ENCODE peak calls at places on chromosomes 16 and 17, in five cellular contexts. Y is GM12891, K is GM12878, N is K562, L is H1. G is an unnamed sample.

GRCh38 chr17:4944163-4944553 is 4.1 kb downstream of the RNF167 start:
- DNase-seq in Y (no peak), K (no peak), N (no peak), L (no peak), G (no peak)

GRCh38 chr17:59848778-59849177 is 44.0 kb downstream of the TUBD1 start:
- DNase-seq in N (no peak), Y (no peak), L (no peak), K (no peak), G (no peak)

GRCh38 chr16:3152273-3153076 is 17.6 kb downstream of the ZNF213 start:
- DNase-seq in N (peak), K (peak), Y (no peak), L (peak), G (no peak)

GRCh38 chr17:49836111-49837030 is 11.5 kb downstream of the TAC4 start:
- DNase-seq in K (no peak), L (no peak), Y (no peak), N (no peak), G (no peak)

GRCh38 chr16:1784977-1785845 is 2.5 kb downstream of the NUBP2 start:
- DNase-seq in Y (no peak), K (no peak), N (no peak), L (no peak), G (no peak)

GRCh38 chr17:44083250-44083849 is 12.8 kb downstream of the G6PC3 start:
- DNase-seq in N (no peak), L (no peak), Y (no peak), K (no peak), G (no peak)

GRCh38 chr16:68406458-68407041 is 41.8 kb downstream of the SMPD3 start:
- DNase-seq in L (no peak), Y (no peak), N (no peak), K (no peak), G (no peak)

GRCh38 chr17:1244606-1245012 is 25.6 kb upstream of the BHLHA9 start:
- DNase-seq in N (no peak), K (no peak), L (no peak), Y (no peak), G (no peak)

GRCh38 chr16:20847577-20847976 is 41.2 kb downstream of the REXO5 start:
- DNase-seq in K (no peak), N (no peak), Y (no peak), L (no peak), G (no peak)

GRCh38 chr17:28973414-28973813 is 22.1 kb upstream of the PHF12 start:
- DNase-seq in K (no peak), N (no peak), L (no peak), Y (no peak), G (no peak)

GRCh38 chr16:85196976-85197375 is 84.7 kb upstream of the CIBAR2 start:
- DNase-seq in N (no peak), Y (no peak), L (no peak), K (no peak), G (no peak)

GRCh38 chr17:30234954-30235353 is 543 bp downstream of the SLC6A4 start:
- DNase-seq in Y (peak), L (no peak), K (peak), N (no peak), G (peak)

GRCh38 chr16:58652741-58653140 is 23.1 kb upstream of the CNOT1 start:
- DNase-seq in K (no peak), N (no peak), L (peak), Y (no peak), G (no peak)

GRCh38 chr17:72764632-72765041 is 327.9 kb downstream of the SLC39A11 start:
- DNase-seq in Y (no peak), N (no peak), K (no peak), L (no peak), G (no peak)

GRCh38 chr17:58517378-58517927 is 3.0 kb upstream of the MTMR4 start:
- DNase-seq in Y (no peak), N (no peak), L (no peak), K (no peak), G (no peak)

GRCh38 chr16:1643521-1643920 is 31.4 kb downstream of the CRAMP1 start:
- DNase-seq in K (no peak), L (no peak), Y (no peak), N (no peak), G (no peak)

GRCh38 chr17:13113821-13114525 is 96.1 kb upstream of the ELAC2 start:
- DNase-seq in N (no peak), K (no peak), L (no peak), Y (no peak), G (no peak)

GRCh38 chr17:40065041-40065770 is 2.4 kb downstream of the THRA start:
- DNase-seq in L (no peak), Y (no peak), K (no peak), N (no peak), G (no peak)

GRCh38 chr16:56946767-56947603 is 14.8 kb upstream of the CETP start:
- DNase-seq in L (no peak), K (no peak), N (no peak), Y (no peak), G (no peak)

GRCh38 chr16:9526791-9527190 is 435.3 kb downstream of the HAPSTR1 start:
- DNase-seq in K (no peak), Y (no peak), N (no peak), L (no peak), G (no peak)

GRCh38 chr17:6627019-6627418 is 13.5 kb downstream of the KIAA0753 start:
- DNase-seq in Y (no peak), N (no peak), L (no peak), K (no peak), G (no peak)

GRCh38 chr16:85604145-85604705 is 8.9 kb upstream of the GSE1 start:
- DNase-seq in K (no peak), N (no peak), Y (no peak), L (no peak), G (no peak)

GRCh38 chr17:75835315-75835987 is 8.8 kb downstream of the UNC13D start:
- DNase-seq in N (peak), K (no peak), L (peak), Y (no peak), G (no peak)
- TF ChIP-seq POLR2A in N (no peak), K (no peak), L (no peak), Y (no peak), G (no peak)

GRCh38 chr17:38465420-38466345 is 37.4 kb downstream of the ARHGAP23 start:
- DNase-seq in Y (no peak), N (peak), K (no peak), L (no peak), G (no peak)

GRCh38 chr17:38463451-38463858 is 35.2 kb downstream of the ARHGAP23 start:
- DNase-seq in N (peak), K (no peak), Y (no peak), L (no peak), G (no peak)

GRCh38 chr17:38464251-38464722 is 36.0 kb downstream of the ARHGAP23 start:
- DNase-seq in N (no peak), L (no peak), K (no peak), Y (no peak), G (peak)

GRCh38 chr17:38466346-38467315 is 38.4 kb downstream of the ARHGAP23 start:
- DNase-seq in L (no peak), K (no peak), N (peak), Y (no peak), G (no peak)

GRCh38 chr17:38464723-38465419 is 36.6 kb downstream of the ARHGAP23 start:
- DNase-seq in N (peak), K (no peak), L (no peak), Y (no peak), G (no peak)
- TF ChIP-seq TAF1 in N (no peak), K (no peak), L (no peak), Y (no peak), G (no peak)

GRCh38 chr16:81367821-81368220 is 53.1 kb downstream of the GAN start:
- DNase-seq in K (no peak), L (no peak), Y (no peak), N (no peak), G (no peak)

GRCh38 chr16:81369888-81370504 is 55.2 kb downstream of the GAN start:
- DNase-seq in N (no peak), Y (no peak), L (no peak), K (peak), G (no peak)

GRCh38 chr16:81371106-81371505 is 56.3 kb downstream of the GAN start:
- DNase-seq in N (no peak), K (no peak), L (no peak), Y (no peak), G (no peak)

GRCh38 chr16:81365731-81366130 is 51.0 kb downstream of the GAN start:
- DNase-seq in Y (no peak), K (no peak), L (no peak), N (no peak), G (no peak)

DNA sequence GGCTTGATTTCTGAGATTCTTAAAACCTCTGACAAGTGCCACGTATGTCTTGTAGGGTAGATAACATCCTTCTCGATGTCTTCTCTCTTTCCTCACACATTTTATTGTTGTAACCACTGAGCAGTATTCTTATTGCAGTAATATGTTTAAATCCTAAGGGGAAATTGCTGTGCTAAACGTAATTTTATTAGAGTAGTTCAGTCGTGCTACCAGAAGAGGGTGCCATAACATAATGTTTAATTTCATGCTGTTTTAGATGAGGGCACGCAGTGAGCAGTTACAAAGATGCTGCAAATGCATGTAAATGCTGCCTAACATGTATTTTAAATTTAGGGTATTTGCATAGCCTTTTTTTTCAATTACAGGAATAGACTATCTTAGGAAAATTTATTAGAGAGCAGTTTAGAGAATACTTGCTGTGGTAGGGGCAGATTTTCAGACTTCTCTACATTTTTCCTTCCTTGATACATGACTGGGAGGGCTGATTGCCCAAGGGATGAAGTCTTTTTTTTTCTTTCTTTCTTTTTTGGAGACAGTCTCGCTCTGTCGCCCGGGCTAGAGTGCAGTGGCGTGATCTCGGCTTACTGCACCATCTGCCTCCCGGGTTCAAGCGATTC is 51.7 kb downstream of the GAN start:
- DNase-seq in Y (peak), L (no peak), N (peak), K (peak), G (no peak)
- TF ChIP-seq POLR2AphosphoS5 in Y (no peak), L (no peak), N (no peak), K (no peak), G (no peak)

DNA sequence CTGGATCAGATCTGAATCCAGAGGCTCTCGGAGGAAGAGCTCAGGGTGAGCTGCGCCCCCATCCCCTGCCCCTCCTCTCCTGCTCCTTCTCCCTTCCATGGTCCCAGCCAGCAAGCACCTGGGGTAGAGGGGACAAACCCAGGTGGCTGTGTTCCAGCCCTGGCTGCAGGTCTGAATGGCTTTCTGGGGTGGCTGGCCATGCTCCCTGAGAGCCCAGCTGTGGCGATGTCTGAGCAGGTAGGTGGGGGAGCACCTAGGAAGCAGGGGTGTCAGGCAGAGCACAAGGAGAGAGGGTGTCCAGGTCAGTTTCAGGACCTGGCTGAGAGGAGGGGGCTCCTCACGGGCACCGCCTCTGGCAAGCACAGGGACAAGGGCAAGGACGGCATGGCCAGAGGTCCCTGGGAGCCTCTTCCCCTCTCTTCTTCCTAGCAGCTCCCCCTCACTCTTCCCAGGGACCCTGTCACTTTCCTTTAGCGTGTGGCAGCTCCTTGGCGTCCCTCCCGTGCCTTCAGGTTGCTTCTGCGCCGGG is 310.0 kb downstream of the SEC14L1 start:
- DNase-seq in K (no peak), Y (no peak), N (no peak), L (no peak), G (no peak)
- TF ChIP-seq POLR2A in K (no peak), Y (no peak), N (no peak), L (no peak), G (no peak)

G was measured in GM12892.